ENCODE peak calls at places on chromosomes 7 and 10, in five cellular contexts. One of them, this sample, is unnamed.

GRCh38 chr7:101614098-101614938 is 14.8 kb downstream of the MYL10 start:
- DNase-seq in colonic mucosa: no peak
- DNase-seq in CD4-positive, alpha-beta T cell: no peak
- DNase-seq in AG10803: no peak
- DNase-seq in cardiac fibroblast: peak
- DNase-seq in this sample: no peak

GRCh38 chr7:105216786-105217185 is 171.9 kb downstream of the SRPK2 start:
- DNase-seq in colonic mucosa: no peak
- DNase-seq in CD4-positive, alpha-beta T cell: no peak
- DNase-seq in AG10803: no peak
- DNase-seq in cardiac fibroblast: no peak
- DNase-seq in this sample: no peak

GRCh38 chr7:151051108-151051507 is 2.8 kb downstream of the ASIC3 start:
- DNase-seq in colonic mucosa: peak
- DNase-seq in CD4-positive, alpha-beta T cell: peak
- DNase-seq in AG10803: peak
- DNase-seq in cardiac fibroblast: peak
- DNase-seq in this sample: no peak

GRCh38 chr7:133433165-133433812 is 180.4 kb downstream of the EXOC4 start:
- DNase-seq in colonic mucosa: no peak
- DNase-seq in CD4-positive, alpha-beta T cell: no peak
- DNase-seq in AG10803: peak
- DNase-seq in cardiac fibroblast: no peak
- DNase-seq in this sample: no peak

GRCh38 chr7:115059312-115059711 is 137.4 kb downstream of the MDFIC start:
- DNase-seq in colonic mucosa: no peak
- DNase-seq in CD4-positive, alpha-beta T cell: no peak
- DNase-seq in AG10803: peak
- DNase-seq in cardiac fibroblast: no peak
- DNase-seq in this sample: no peak

GRCh38 chr10:52951819-52952218 is 179.2 kb upstream of the MBL2 start:
- DNase-seq in colonic mucosa: peak
- DNase-seq in CD4-positive, alpha-beta T cell: no peak
- DNase-seq in AG10803: no peak
- DNase-seq in cardiac fibroblast: peak
- DNase-seq in this sample: no peak

GRCh38 chr10:63494951-63495350 is 26.2 kb upstream of the REEP3 start:
- DNase-seq in colonic mucosa: no peak
- DNase-seq in CD4-positive, alpha-beta T cell: no peak
- DNase-seq in AG10803: no peak
- DNase-seq in cardiac fibroblast: no peak
- DNase-seq in this sample: no peak

GRCh38 chr7:6430271-6430940 is 17.3 kb downstream of the DAGLB start:
- DNase-seq in colonic mucosa: no peak
- DNase-seq in CD4-positive, alpha-beta T cell: no peak
- DNase-seq in AG10803: peak
- DNase-seq in cardiac fibroblast: peak
- DNase-seq in this sample: no peak

GRCh38 chr10:72308320-72308987 is 34.7 kb downstream of the DDIT4 start:
- DNase-seq in colonic mucosa: peak
- DNase-seq in CD4-positive, alpha-beta T cell: no peak
- DNase-seq in AG10803: peak
- DNase-seq in cardiac fibroblast: peak
- DNase-seq in this sample: peak

GRCh38 chr10:35963685-35964084 is 321.6 kb upstream of the FZD8 start:
- DNase-seq in colonic mucosa: no peak
- DNase-seq in CD4-positive, alpha-beta T cell: no peak
- DNase-seq in AG10803: no peak
- DNase-seq in cardiac fibroblast: no peak
- DNase-seq in this sample: no peak

GRCh38 chr10:112383325-112383724 is 9.4 kb downstream of the ACSL5 start:
- DNase-seq in colonic mucosa: peak
- DNase-seq in CD4-positive, alpha-beta T cell: no peak
- DNase-seq in AG10803: peak
- DNase-seq in cardiac fibroblast: peak
- DNase-seq in this sample: no peak

GRCh38 chr7:158030566-158030965 is 557.1 kb downstream of the PTPRN2 start:
- DNase-seq in colonic mucosa: no peak
- DNase-seq in CD4-positive, alpha-beta T cell: no peak
- DNase-seq in AG10803: no peak
- DNase-seq in cardiac fibroblast: no peak
- DNase-seq in this sample: no peak

GRCh38 chr7:139916717-139917395 is 87.8 kb downstream of the TBXAS1 start:
- DNase-seq in colonic mucosa: no peak
- DNase-seq in CD4-positive, alpha-beta T cell: no peak
- DNase-seq in AG10803: no peak
- DNase-seq in cardiac fibroblast: no peak
- DNase-seq in this sample: no peak

GRCh38 chr10:61332506-61332905 is 120.7 kb downstream of the TMEM26 start:
- DNase-seq in colonic mucosa: no peak
- DNase-seq in CD4-positive, alpha-beta T cell: no peak
- DNase-seq in AG10803: no peak
- DNase-seq in cardiac fibroblast: no peak
- DNase-seq in this sample: no peak

GRCh38 chr10:71338728-71339495 is 19.9 kb downstream of the SLC29A3 start:
- DNase-seq in colonic mucosa: no peak
- DNase-seq in CD4-positive, alpha-beta T cell: no peak
- DNase-seq in AG10803: no peak
- DNase-seq in cardiac fibroblast: no peak
- DNase-seq in this sample: no peak

GRCh38 chr7:23334482-23335056 is 35.4 kb downstream of the MALSU1 start:
- DNase-seq in colonic mucosa: peak
- DNase-seq in CD4-positive, alpha-beta T cell: no peak
- DNase-seq in AG10803: peak
- DNase-seq in cardiac fibroblast: peak
- DNase-seq in this sample: peak

GRCh38 chr10:115830260-115830970 is 442.6 kb downstream of the GFRA1 start:
- DNase-seq in colonic mucosa: no peak
- DNase-seq in CD4-positive, alpha-beta T cell: no peak
- DNase-seq in AG10803: peak
- DNase-seq in cardiac fibroblast: peak
- DNase-seq in this sample: no peak

GRCh38 chr7:115704884-115705283 is 325.7 kb downstream of the TFEC start:
- DNase-seq in colonic mucosa: no peak
- DNase-seq in CD4-positive, alpha-beta T cell: no peak
- DNase-seq in AG10803: no peak
- DNase-seq in cardiac fibroblast: no peak
- DNase-seq in this sample: no peak

GRCh38 chr7:22061781-22062180 is 116.1 kb upstream of the CDCA7L start:
- DNase-seq in colonic mucosa: no peak
- DNase-seq in CD4-positive, alpha-beta T cell: no peak
- DNase-seq in AG10803: peak
- DNase-seq in cardiac fibroblast: no peak
- DNase-seq in this sample: no peak

GRCh38 chr10:123262456-123262855 is 108.3 kb downstream of the BUB3 start:
- DNase-seq in colonic mucosa: no peak
- DNase-seq in CD4-positive, alpha-beta T cell: no peak
- DNase-seq in AG10803: no peak
- DNase-seq in cardiac fibroblast: no peak
- DNase-seq in this sample: no peak

GRCh38 chr7:130994378-130995115 is 260.5 kb upstream of the KLF14 start:
- DNase-seq in colonic mucosa: peak
- DNase-seq in CD4-positive, alpha-beta T cell: no peak
- DNase-seq in AG10803: no peak
- DNase-seq in cardiac fibroblast: no peak
- DNase-seq in this sample: no peak

GRCh38 chr10:69389827-69390490 is 26.8 kb downstream of the TACR2 start:
- DNase-seq in colonic mucosa: no peak
- DNase-seq in CD4-positive, alpha-beta T cell: no peak
- DNase-seq in AG10803: no peak
- DNase-seq in cardiac fibroblast: peak
- DNase-seq in this sample: no peak

GRCh38 chr7:69893915-69894314 is 295.6 kb downstream of the AUTS2 start:
- DNase-seq in colonic mucosa: no peak
- DNase-seq in CD4-positive, alpha-beta T cell: no peak
- DNase-seq in AG10803: peak
- DNase-seq in cardiac fibroblast: peak
- DNase-seq in this sample: no peak

GRCh38 chr10:18659784-18660561 is 742 bp downstream of the ARL5B start:
- DNase-seq in colonic mucosa: peak
- DNase-seq in CD4-positive, alpha-beta T cell: no peak
- DNase-seq in AG10803: peak
- DNase-seq in cardiac fibroblast: peak
- DNase-seq in this sample: no peak

GRCh38 chr7:28157826-28158416 is 22.7 kb downstream of the JAZF1 start:
- DNase-seq in colonic mucosa: no peak
- DNase-seq in CD4-positive, alpha-beta T cell: no peak
- DNase-seq in AG10803: no peak
- DNase-seq in cardiac fibroblast: no peak
- DNase-seq in this sample: no peak
- TF ChIP-seq CTCF in colonic mucosa: no peak
- TF ChIP-seq CTCF in CD4-positive, alpha-beta T cell: no peak
- TF ChIP-seq CTCF in AG10803: no peak
- TF ChIP-seq CTCF in cardiac fibroblast: no peak
- TF ChIP-seq CTCF in this sample: no peak

GRCh38 chr10:77332256-77332655 is 305.4 kb downstream of the KCNMA1 start:
- DNase-seq in colonic mucosa: no peak
- DNase-seq in CD4-positive, alpha-beta T cell: no peak
- DNase-seq in AG10803: no peak
- DNase-seq in cardiac fibroblast: no peak
- DNase-seq in this sample: no peak
- TF ChIP-seq CTCF in colonic mucosa: no peak
- TF ChIP-seq CTCF in CD4-positive, alpha-beta T cell: no peak
- TF ChIP-seq CTCF in AG10803: no peak
- TF ChIP-seq CTCF in cardiac fibroblast: no peak
- TF ChIP-seq CTCF in this sample: no peak

GRCh38 chr10:10332786-10333185 is 684.9 kb upstream of the CELF2 start:
- DNase-seq in colonic mucosa: no peak
- DNase-seq in CD4-positive, alpha-beta T cell: no peak
- DNase-seq in AG10803: no peak
- DNase-seq in cardiac fibroblast: no peak
- DNase-seq in this sample: no peak
- TF ChIP-seq CTCF in colonic mucosa: no peak
- TF ChIP-seq CTCF in CD4-positive, alpha-beta T cell: no peak
- TF ChIP-seq CTCF in AG10803: no peak
- TF ChIP-seq CTCF in cardiac fibroblast: no peak
- TF ChIP-seq CTCF in this sample: no peak

GRCh38 chr10:79267449-79267848 is 79.8 kb upstream of the PPIF start:
- DNase-seq in colonic mucosa: no peak
- DNase-seq in CD4-positive, alpha-beta T cell: no peak
- DNase-seq in AG10803: no peak
- DNase-seq in cardiac fibroblast: no peak
- DNase-seq in this sample: no peak
- TF ChIP-seq CTCF in colonic mucosa: no peak
- TF ChIP-seq CTCF in CD4-positive, alpha-beta T cell: no peak
- TF ChIP-seq CTCF in AG10803: peak
- TF ChIP-seq CTCF in cardiac fibroblast: no peak
- TF ChIP-seq CTCF in this sample: peak

GRCh38 chr10:1372212-1372611 is 316.0 kb downstream of the WDR37 start:
- DNase-seq in colonic mucosa: peak
- DNase-seq in CD4-positive, alpha-beta T cell: no peak
- DNase-seq in AG10803: no peak
- DNase-seq in cardiac fibroblast: no peak
- DNase-seq in this sample: no peak
- TF ChIP-seq CTCF in colonic mucosa: no peak
- TF ChIP-seq CTCF in CD4-positive, alpha-beta T cell: no peak
- TF ChIP-seq CTCF in AG10803: no peak
- TF ChIP-seq CTCF in cardiac fibroblast: no peak
- TF ChIP-seq CTCF in this sample: no peak

GRCh38 chr10:95243318-95243617 is 47.5 kb downstream of the PDLIM1 start:
- DNase-seq in colonic mucosa: no peak
- DNase-seq in CD4-positive, alpha-beta T cell: no peak
- DNase-seq in AG10803: no peak
- DNase-seq in cardiac fibroblast: no peak
- DNase-seq in this sample: no peak
- TF ChIP-seq CTCF in colonic mucosa: no peak
- TF ChIP-seq CTCF in CD4-positive, alpha-beta T cell: no peak
- TF ChIP-seq CTCF in AG10803: no peak
- TF ChIP-seq CTCF in cardiac fibroblast: no peak
- TF ChIP-seq CTCF in this sample: no peak